ENCODE peak calls at places on chromosomes 7 and 10, in six cellular contexts. One of them, this sample, is unnamed.

GRCh38 chr10:131092416-131092815 is 219.1 kb downstream of the TCERG1L start:
- DNase-seq in right atrium auricular region: no peak
- DNase-seq in colonic mucosa: no peak
- DNase-seq in body of pancreas: no peak
- DNase-seq in GM20000: no peak
- DNase-seq in AG10803: no peak
- DNase-seq in this sample: no peak

GRCh38 chr7:70728873-70729552 is 402.9 kb upstream of the GALNT17 start:
- DNase-seq in right atrium auricular region: no peak
- DNase-seq in colonic mucosa: peak
- DNase-seq in body of pancreas: no peak
- DNase-seq in GM20000: no peak
- DNase-seq in AG10803: no peak
- DNase-seq in this sample: no peak

GRCh38 chr7:22569586-22570321 is 69.8 kb upstream of the STEAP1B start:
- DNase-seq in right atrium auricular region: peak
- DNase-seq in colonic mucosa: no peak
- DNase-seq in body of pancreas: no peak
- DNase-seq in GM20000: no peak
- DNase-seq in AG10803: no peak
- DNase-seq in this sample: no peak

GRCh38 chr10:74909665-74910064 is 83.3 kb downstream of the KAT6B start:
- DNase-seq in right atrium auricular region: no peak
- DNase-seq in colonic mucosa: no peak
- DNase-seq in body of pancreas: no peak
- DNase-seq in GM20000: no peak
- DNase-seq in AG10803: peak
- DNase-seq in this sample: no peak

GRCh38 chr10:101444499-101444898 is 90.5 kb downstream of the BTRC start:
- DNase-seq in right atrium auricular region: no peak
- DNase-seq in colonic mucosa: no peak
- DNase-seq in body of pancreas: no peak
- DNase-seq in GM20000: no peak
- DNase-seq in AG10803: no peak
- DNase-seq in this sample: no peak

GRCh38 chr7:149685455-149685854 is 87.9 kb downstream of the ZNF467 start:
- DNase-seq in right atrium auricular region: no peak
- DNase-seq in colonic mucosa: no peak
- DNase-seq in body of pancreas: no peak
- DNase-seq in GM20000: no peak
- DNase-seq in AG10803: peak
- DNase-seq in this sample: no peak

GRCh38 chr7:47596502-47597202 is 14.7 kb upstream of the TNS3 start:
- DNase-seq in right atrium auricular region: no peak
- DNase-seq in colonic mucosa: no peak
- DNase-seq in body of pancreas: peak
- DNase-seq in GM20000: no peak
- DNase-seq in AG10803: no peak
- DNase-seq in this sample: no peak

GRCh38 chr10:124517466-124517865 is 55.8 kb downstream of the LHPP start:
- DNase-seq in right atrium auricular region: no peak
- DNase-seq in colonic mucosa: no peak
- DNase-seq in body of pancreas: peak
- DNase-seq in GM20000: no peak
- DNase-seq in AG10803: no peak
- DNase-seq in this sample: no peak

GRCh38 chr7:87426160-87426559 is 49.3 kb downstream of the ABCB4 start:
- DNase-seq in right atrium auricular region: no peak
- DNase-seq in colonic mucosa: no peak
- DNase-seq in body of pancreas: no peak
- DNase-seq in GM20000: no peak
- DNase-seq in AG10803: no peak
- DNase-seq in this sample: no peak

GRCh38 chr7:114653391-114654088 is 238.9 kb downstream of the FOXP2 start:
- DNase-seq in right atrium auricular region: no peak
- DNase-seq in colonic mucosa: no peak
- DNase-seq in body of pancreas: no peak
- DNase-seq in GM20000: no peak
- DNase-seq in AG10803: no peak
- DNase-seq in this sample: no peak

GRCh38 chr7:139362302-139362701 is 2.6 kb downstream of the LUC7L2 start:
- DNase-seq in right atrium auricular region: no peak
- DNase-seq in colonic mucosa: no peak
- DNase-seq in body of pancreas: no peak
- DNase-seq in GM20000: no peak
- DNase-seq in AG10803: no peak
- DNase-seq in this sample: no peak

GRCh38 chr7:116525298-116525912 is 569 bp downstream of the CAV1 start:
- DNase-seq in right atrium auricular region: no peak
- DNase-seq in colonic mucosa: peak
- DNase-seq in body of pancreas: peak
- DNase-seq in GM20000: peak
- DNase-seq in AG10803: no peak
- DNase-seq in this sample: peak

GRCh38 chr7:44308741-44309270 is 16.6 kb downstream of the CAMK2B start:
- DNase-seq in right atrium auricular region: peak
- DNase-seq in colonic mucosa: peak
- DNase-seq in body of pancreas: peak
- DNase-seq in GM20000: no peak
- DNase-seq in AG10803: no peak
- DNase-seq in this sample: peak

GRCh38 chr7:36607741-36608140 is 116.6 kb downstream of the AOAH start:
- DNase-seq in right atrium auricular region: no peak
- DNase-seq in colonic mucosa: no peak
- DNase-seq in body of pancreas: no peak
- DNase-seq in GM20000: no peak
- DNase-seq in AG10803: no peak
- DNase-seq in this sample: no peak

GRCh38 chr7:117041822-117042221 is 88.5 kb downstream of the ST7 start:
- DNase-seq in right atrium auricular region: no peak
- DNase-seq in colonic mucosa: no peak
- DNase-seq in body of pancreas: no peak
- DNase-seq in GM20000: no peak
- DNase-seq in AG10803: peak
- DNase-seq in this sample: no peak

GRCh38 chr10:21334891-21335696 is 190.4 kb downstream of the SKIDA1 start:
- DNase-seq in right atrium auricular region: peak
- DNase-seq in colonic mucosa: peak
- DNase-seq in body of pancreas: no peak
- DNase-seq in GM20000: no peak
- DNase-seq in AG10803: peak
- DNase-seq in this sample: no peak

GRCh38 chr7:110296321-110296720 is 794.6 kb upstream of the LRRN3 start:
- DNase-seq in right atrium auricular region: no peak
- DNase-seq in colonic mucosa: no peak
- DNase-seq in body of pancreas: no peak
- DNase-seq in GM20000: no peak
- DNase-seq in AG10803: no peak
- DNase-seq in this sample: no peak

GRCh38 chr7:117323877-117324699 is 1.2 kb upstream of the WNT2 start:
- DNase-seq in right atrium auricular region: no peak
- DNase-seq in colonic mucosa: no peak
- DNase-seq in body of pancreas: peak
- DNase-seq in GM20000: no peak
- DNase-seq in AG10803: peak
- DNase-seq in this sample: peak

GRCh38 chr7:134699871-134700270 is 53.2 kb downstream of the BPGM start:
- DNase-seq in right atrium auricular region: no peak
- DNase-seq in colonic mucosa: no peak
- DNase-seq in body of pancreas: no peak
- DNase-seq in GM20000: no peak
- DNase-seq in AG10803: peak
- DNase-seq in this sample: no peak

GRCh38 chr7:133275008-133275407 is 22.1 kb downstream of the EXOC4 start:
- DNase-seq in right atrium auricular region: no peak
- DNase-seq in colonic mucosa: no peak
- DNase-seq in body of pancreas: no peak
- DNase-seq in GM20000: no peak
- DNase-seq in AG10803: no peak
- DNase-seq in this sample: no peak

GRCh38 chr7:91566333-91566732 is 302.1 kb downstream of the FZD1 start:
- DNase-seq in right atrium auricular region: no peak
- DNase-seq in colonic mucosa: no peak
- DNase-seq in body of pancreas: no peak
- DNase-seq in GM20000: no peak
- DNase-seq in AG10803: no peak
- DNase-seq in this sample: no peak

GRCh38 chr10:24465899-24466615 is 257.1 kb downstream of the KIAA1217 start:
- DNase-seq in right atrium auricular region: no peak
- DNase-seq in colonic mucosa: peak
- DNase-seq in body of pancreas: peak
- DNase-seq in GM20000: peak
- DNase-seq in AG10803: peak
- DNase-seq in this sample: no peak

GRCh38 chr7:155848691-155849690 is 36.7 kb upstream of the SHH start:
- DNase-seq in right atrium auricular region: no peak
- DNase-seq in colonic mucosa: peak
- DNase-seq in body of pancreas: no peak
- DNase-seq in GM20000: no peak
- DNase-seq in AG10803: no peak
- DNase-seq in this sample: no peak

GRCh38 chr7:123865517-123866117 is 20.6 kb downstream of the HYAL4 start:
- DNase-seq in right atrium auricular region: no peak
- DNase-seq in colonic mucosa: peak
- DNase-seq in body of pancreas: peak
- DNase-seq in GM20000: peak
- DNase-seq in AG10803: peak
- DNase-seq in this sample: peak

GRCh38 chr7:80833289-80834104 is 85.4 kb downstream of the SEMA3C start:
- DNase-seq in right atrium auricular region: no peak
- DNase-seq in colonic mucosa: no peak
- DNase-seq in body of pancreas: no peak
- DNase-seq in GM20000: no peak
- DNase-seq in AG10803: peak
- DNase-seq in this sample: no peak

GRCh38 chr10:121405096-121405495 is 193.1 kb downstream of the FGFR2 start:
- DNase-seq in right atrium auricular region: no peak
- DNase-seq in colonic mucosa: no peak
- DNase-seq in body of pancreas: peak
- DNase-seq in GM20000: no peak
- DNase-seq in AG10803: no peak
- DNase-seq in this sample: no peak

GRCh38 chr10:1034758-1035157 is 9.1 kb upstream of the IDI2 start:
- DNase-seq in right atrium auricular region: no peak
- DNase-seq in colonic mucosa: no peak
- DNase-seq in body of pancreas: no peak
- DNase-seq in GM20000: no peak
- DNase-seq in AG10803: no peak
- DNase-seq in this sample: no peak

DNA sequence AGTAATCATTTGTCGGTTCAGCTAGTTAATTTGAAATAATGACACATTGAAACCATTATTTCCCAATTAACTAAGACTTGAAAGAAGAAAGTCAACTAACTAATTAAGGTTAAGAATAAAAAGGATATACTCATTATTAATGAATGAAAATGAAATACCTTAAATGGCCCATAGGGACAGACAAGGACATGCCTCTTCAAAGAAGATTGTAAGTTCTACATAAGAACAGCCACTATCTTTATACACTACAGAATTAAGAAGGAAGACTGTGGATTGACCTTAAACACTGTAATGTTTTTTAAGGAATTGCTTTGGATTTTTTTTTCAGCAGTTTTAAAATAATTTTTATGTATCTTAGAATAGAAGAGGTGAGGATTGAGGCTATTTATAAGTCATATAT is 60.7 kb downstream of the CSTF2T start:
- DNase-seq in right atrium auricular region: no peak
- DNase-seq in colonic mucosa: no peak
- DNase-seq in body of pancreas: no peak
- DNase-seq in GM20000: no peak
- DNase-seq in AG10803: no peak
- DNase-seq in this sample: no peak
- TF ChIP-seq CTCF in right atrium auricular region: no peak
- TF ChIP-seq CTCF in colonic mucosa: no peak
- TF ChIP-seq CTCF in body of pancreas: no peak
- TF ChIP-seq CTCF in GM20000: no peak
- TF ChIP-seq CTCF in AG10803: peak
- TF ChIP-seq CTCF in this sample: peak

GRCh38 chr10:113216068-113216467 is 266.0 kb downstream of the TCF7L2 start:
- DNase-seq in right atrium auricular region: no peak
- DNase-seq in colonic mucosa: no peak
- DNase-seq in body of pancreas: no peak
- DNase-seq in GM20000: no peak
- DNase-seq in AG10803: peak
- DNase-seq in this sample: no peak
- TF ChIP-seq CTCF in right atrium auricular region: no peak
- TF ChIP-seq CTCF in colonic mucosa: no peak
- TF ChIP-seq CTCF in body of pancreas: peak
- TF ChIP-seq CTCF in GM20000: no peak
- TF ChIP-seq CTCF in AG10803: peak
- TF ChIP-seq CTCF in this sample: peak

GRCh38 chr7:98828368-98828767 is 41.4 kb downstream of the TMEM130 start:
- DNase-seq in right atrium auricular region: no peak
- DNase-seq in colonic mucosa: no peak
- DNase-seq in body of pancreas: no peak
- DNase-seq in GM20000: no peak
- DNase-seq in AG10803: no peak
- DNase-seq in this sample: no peak

GRCh38 chr7:98823226-98823625 is 46.6 kb downstream of the TMEM130 start:
- DNase-seq in right atrium auricular region: no peak
- DNase-seq in colonic mucosa: no peak
- DNase-seq in body of pancreas: no peak
- DNase-seq in GM20000: no peak
- DNase-seq in AG10803: no peak
- DNase-seq in this sample: no peak

GRCh38 chr7:98827258-98827657 is 42.6 kb downstream of the TMEM130 start:
- DNase-seq in right atrium auricular region: no peak
- DNase-seq in colonic mucosa: no peak
- DNase-seq in body of pancreas: no peak
- DNase-seq in GM20000: no peak
- DNase-seq in AG10803: no peak
- DNase-seq in this sample: no peak

GRCh38 chr7:98826400-98826799 is 43.4 kb downstream of the TMEM130 start:
- DNase-seq in right atrium auricular region: no peak
- DNase-seq in colonic mucosa: no peak
- DNase-seq in body of pancreas: no peak
- DNase-seq in GM20000: no peak
- DNase-seq in AG10803: no peak
- DNase-seq in this sample: no peak

DNA sequence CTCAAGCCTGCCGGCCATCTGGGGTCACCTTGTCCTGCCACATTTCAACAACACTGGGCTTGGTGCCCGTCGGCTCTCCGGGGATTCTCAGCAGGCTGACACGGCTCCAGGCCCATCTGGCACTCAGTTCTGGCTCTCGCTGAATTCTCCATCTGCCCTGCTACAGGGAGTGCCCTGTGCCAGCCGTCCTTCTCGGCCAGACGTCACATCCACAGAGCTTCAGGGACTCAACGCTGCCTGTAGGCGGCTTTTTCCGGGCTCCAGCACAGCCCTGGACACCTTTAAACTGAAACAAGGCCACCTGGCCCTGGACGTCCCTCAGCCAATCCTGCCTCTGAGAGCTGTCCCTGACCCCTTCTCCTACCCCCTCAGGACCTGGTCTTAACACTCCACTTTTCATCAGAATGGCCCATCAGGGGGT is 43.0 kb downstream of the TMEM130 start:
- DNase-seq in right atrium auricular region: peak
- DNase-seq in colonic mucosa: no peak
- DNase-seq in body of pancreas: peak
- DNase-seq in GM20000: no peak
- DNase-seq in AG10803: peak
- DNase-seq in this sample: no peak
- TF ChIP-seq CTCF in right atrium auricular region: no peak
- TF ChIP-seq CTCF in colonic mucosa: no peak
- TF ChIP-seq CTCF in body of pancreas: peak
- TF ChIP-seq CTCF in GM20000: no peak
- TF ChIP-seq CTCF in AG10803: peak
- TF ChIP-seq CTCF in this sample: no peak

GRCh38 chr7:118352854-118353453 is 128.4 kb downstream of the ANKRD7 start:
- DNase-seq in right atrium auricular region: no peak
- DNase-seq in colonic mucosa: no peak
- DNase-seq in body of pancreas: no peak
- DNase-seq in GM20000: no peak
- DNase-seq in AG10803: no peak
- DNase-seq in this sample: no peak
- TF ChIP-seq CTCF in right atrium auricular region: no peak
- TF ChIP-seq CTCF in colonic mucosa: peak
- TF ChIP-seq CTCF in body of pancreas: peak
- TF ChIP-seq CTCF in GM20000: no peak
- TF ChIP-seq CTCF in AG10803: no peak
- TF ChIP-seq CTCF in this sample: peak

This sample was measured in neural crest cell.